ENCODE peak calls at places on chromosomes 11 and 22, in eight cellular contexts. One of them, this sample, is unnamed.

GRCh38 chr11:128956401-128957203 is 13.9 kb upstream of the TP53AIP1 start:
- DNase-seq in M059J: peak
- DNase-seq in Calu3: peak
- DNase-seq in WERI-Rb-1: peak
- DNase-seq in NCI-H345: peak
- DNase-seq in pons: peak
- DNase-seq in WTC11: no peak
- DNase-seq in fibroblast of villous mesenchyme: peak
- DNase-seq in this sample: peak

GRCh38 chr11:10666976-10667892 is 26.3 kb downstream of the IRAG1 start:
- DNase-seq in M059J: peak
- DNase-seq in Calu3: no peak
- DNase-seq in WERI-Rb-1: no peak
- DNase-seq in NCI-H345: no peak
- DNase-seq in pons: no peak
- DNase-seq in WTC11: no peak
- DNase-seq in fibroblast of villous mesenchyme: peak
- DNase-seq in this sample: no peak

GRCh38 chr22:41302016-41302767 is 867 bp downstream of the ZC3H7B start:
- DNase-seq in M059J: no peak
- DNase-seq in Calu3: no peak
- DNase-seq in WERI-Rb-1: no peak
- DNase-seq in NCI-H345: no peak
- DNase-seq in pons: no peak
- DNase-seq in WTC11: peak
- DNase-seq in fibroblast of villous mesenchyme: no peak
- DNase-seq in this sample: no peak

GRCh38 chr22:30931541-30932300 is 36.9 kb downstream of the MORC2 start:
- DNase-seq in M059J: no peak
- DNase-seq in Calu3: no peak
- DNase-seq in WERI-Rb-1: no peak
- DNase-seq in NCI-H345: no peak
- DNase-seq in pons: no peak
- DNase-seq in WTC11: no peak
- DNase-seq in fibroblast of villous mesenchyme: no peak
- DNase-seq in this sample: no peak

GRCh38 chr11:63489879-63490278 is 1.1 kb downstream of the PLAAT5 start:
- DNase-seq in M059J: peak
- DNase-seq in Calu3: no peak
- DNase-seq in WERI-Rb-1: no peak
- DNase-seq in NCI-H345: no peak
- DNase-seq in pons: peak
- DNase-seq in WTC11: peak
- DNase-seq in fibroblast of villous mesenchyme: peak
- DNase-seq in this sample: no peak

GRCh38 chr22:19319281-19319680 is 27.8 kb upstream of the CLTCL1 start:
- DNase-seq in M059J: no peak
- DNase-seq in Calu3: no peak
- DNase-seq in WERI-Rb-1: no peak
- DNase-seq in NCI-H345: no peak
- DNase-seq in pons: no peak
- DNase-seq in WTC11: no peak
- DNase-seq in fibroblast of villous mesenchyme: no peak
- DNase-seq in this sample: no peak

GRCh38 chr11:6473481-6474422 is at the start of gene TRIM3:
- DNase-seq in M059J: peak
- DNase-seq in Calu3: peak
- DNase-seq in WERI-Rb-1: peak
- DNase-seq in NCI-H345: peak
- DNase-seq in pons: peak
- DNase-seq in WTC11: peak
- DNase-seq in fibroblast of villous mesenchyme: peak
- DNase-seq in this sample: peak

GRCh38 chr22:50621491-50621880 is 6.5 kb downstream of the ARSA start:
- DNase-seq in M059J: no peak
- DNase-seq in Calu3: no peak
- DNase-seq in WERI-Rb-1: no peak
- DNase-seq in NCI-H345: no peak
- DNase-seq in pons: peak
- DNase-seq in WTC11: no peak
- DNase-seq in fibroblast of villous mesenchyme: no peak
- DNase-seq in this sample: no peak

GRCh38 chr22:22709719-22710445 is 65.5 kb downstream of the GGTLC2 start:
- DNase-seq in M059J: no peak
- DNase-seq in Calu3: no peak
- DNase-seq in WERI-Rb-1: peak
- DNase-seq in NCI-H345: no peak
- DNase-seq in pons: no peak
- DNase-seq in WTC11: peak
- DNase-seq in fibroblast of villous mesenchyme: no peak
- DNase-seq in this sample: no peak

GRCh38 chr11:97965849-97966646 is 1054.7 kb upstream of the CNTN5 start:
- DNase-seq in M059J: peak
- DNase-seq in Calu3: no peak
- DNase-seq in WERI-Rb-1: no peak
- DNase-seq in NCI-H345: no peak
- DNase-seq in pons: no peak
- DNase-seq in WTC11: no peak
- DNase-seq in fibroblast of villous mesenchyme: peak
- DNase-seq in this sample: no peak

GRCh38 chr11:27108809-27109208 is 68.2 kb downstream of the BBOX1 start:
- DNase-seq in M059J: no peak
- DNase-seq in Calu3: no peak
- DNase-seq in WERI-Rb-1: no peak
- DNase-seq in NCI-H345: no peak
- DNase-seq in pons: no peak
- DNase-seq in WTC11: no peak
- DNase-seq in fibroblast of villous mesenchyme: no peak
- DNase-seq in this sample: no peak

GRCh38 chr11:104033134-104033533 is 3.3 kb upstream of the DDI1 start:
- DNase-seq in M059J: peak
- DNase-seq in Calu3: peak
- DNase-seq in WERI-Rb-1: no peak
- DNase-seq in NCI-H345: no peak
- DNase-seq in pons: no peak
- DNase-seq in WTC11: no peak
- DNase-seq in fibroblast of villous mesenchyme: peak
- DNase-seq in this sample: no peak

GRCh38 chr11:84857746-84858145 is 769.4 kb downstream of the DLG2 start:
- DNase-seq in M059J: peak
- DNase-seq in Calu3: no peak
- DNase-seq in WERI-Rb-1: no peak
- DNase-seq in NCI-H345: no peak
- DNase-seq in pons: no peak
- DNase-seq in WTC11: no peak
- DNase-seq in fibroblast of villous mesenchyme: no peak
- DNase-seq in this sample: no peak

GRCh38 chr11:130839950-130840666 is 76.2 kb downstream of the SNX19 start:
- DNase-seq in M059J: no peak
- DNase-seq in Calu3: no peak
- DNase-seq in WERI-Rb-1: no peak
- DNase-seq in NCI-H345: no peak
- DNase-seq in pons: no peak
- DNase-seq in WTC11: no peak
- DNase-seq in fibroblast of villous mesenchyme: peak
- DNase-seq in this sample: no peak

GRCh38 chr11:30433831-30434230 is 110.9 kb downstream of the ARL14EP start:
- DNase-seq in M059J: peak
- DNase-seq in Calu3: no peak
- DNase-seq in WERI-Rb-1: peak
- DNase-seq in NCI-H345: no peak
- DNase-seq in pons: no peak
- DNase-seq in WTC11: no peak
- DNase-seq in fibroblast of villous mesenchyme: no peak
- DNase-seq in this sample: no peak

GRCh38 chr22:43343262-43343988 is at the start of gene SCUBE1:
- DNase-seq in M059J: peak
- DNase-seq in Calu3: peak
- DNase-seq in WERI-Rb-1: peak
- DNase-seq in NCI-H345: peak
- DNase-seq in pons: no peak
- DNase-seq in WTC11: peak
- DNase-seq in fibroblast of villous mesenchyme: peak
- DNase-seq in this sample: peak

GRCh38 chr11:107247189-107247588 is 210.4 kb downstream of the CWF19L2 start:
- DNase-seq in M059J: no peak
- DNase-seq in Calu3: no peak
- DNase-seq in WERI-Rb-1: no peak
- DNase-seq in NCI-H345: no peak
- DNase-seq in pons: no peak
- DNase-seq in WTC11: no peak
- DNase-seq in fibroblast of villous mesenchyme: no peak
- DNase-seq in this sample: no peak

GRCh38 chr22:22578702-22579424 is 19.8 kb upstream of the PRAME start:
- DNase-seq in M059J: peak
- DNase-seq in Calu3: peak
- DNase-seq in WERI-Rb-1: peak
- DNase-seq in NCI-H345: no peak
- DNase-seq in pons: no peak
- DNase-seq in WTC11: no peak
- DNase-seq in fibroblast of villous mesenchyme: peak
- DNase-seq in this sample: no peak

GRCh38 chr11:8649361-8649760 is 33.1 kb downstream of the TRIM66 start:
- DNase-seq in M059J: peak
- DNase-seq in Calu3: no peak
- DNase-seq in WERI-Rb-1: no peak
- DNase-seq in NCI-H345: no peak
- DNase-seq in pons: no peak
- DNase-seq in WTC11: no peak
- DNase-seq in fibroblast of villous mesenchyme: peak
- DNase-seq in this sample: no peak

GRCh38 chr11:63599211-63600122 is 14.8 kb downstream of the PLAAT3 start:
- DNase-seq in M059J: peak
- DNase-seq in Calu3: no peak
- DNase-seq in WERI-Rb-1: no peak
- DNase-seq in NCI-H345: no peak
- DNase-seq in pons: peak
- DNase-seq in WTC11: no peak
- DNase-seq in fibroblast of villous mesenchyme: peak
- DNase-seq in this sample: no peak

GRCh38 chr11:123238297-123238696 is 43.2 kb upstream of the CLMP start:
- DNase-seq in M059J: peak
- DNase-seq in Calu3: no peak
- DNase-seq in WERI-Rb-1: no peak
- DNase-seq in NCI-H345: no peak
- DNase-seq in pons: no peak
- DNase-seq in WTC11: no peak
- DNase-seq in fibroblast of villous mesenchyme: peak
- DNase-seq in this sample: no peak

GRCh38 chr11:69157156-69157821 is 1.6 kb downstream of the SMIM38 start:
- DNase-seq in M059J: no peak
- DNase-seq in Calu3: peak
- DNase-seq in WERI-Rb-1: no peak
- DNase-seq in NCI-H345: no peak
- DNase-seq in pons: peak
- DNase-seq in WTC11: no peak
- DNase-seq in fibroblast of villous mesenchyme: peak
- DNase-seq in this sample: no peak

GRCh38 chr11:132972565-132972964 is 559.7 kb downstream of the OPCML start:
- DNase-seq in M059J: no peak
- DNase-seq in Calu3: no peak
- DNase-seq in WERI-Rb-1: no peak
- DNase-seq in NCI-H345: no peak
- DNase-seq in pons: peak
- DNase-seq in WTC11: no peak
- DNase-seq in fibroblast of villous mesenchyme: no peak
- DNase-seq in this sample: no peak

GRCh38 chr22:50505276-50505775 is 2.2 kb downstream of the LMF2 start:
- DNase-seq in M059J: no peak
- DNase-seq in Calu3: no peak
- DNase-seq in WERI-Rb-1: no peak
- DNase-seq in NCI-H345: no peak
- DNase-seq in pons: no peak
- DNase-seq in WTC11: no peak
- DNase-seq in fibroblast of villous mesenchyme: no peak
- DNase-seq in this sample: no peak

GRCh38 chr11:63212742-63213141 is 30.7 kb downstream of the SLC22A25 start:
- DNase-seq in M059J: peak
- DNase-seq in Calu3: peak
- DNase-seq in WERI-Rb-1: peak
- DNase-seq in NCI-H345: peak
- DNase-seq in pons: peak
- DNase-seq in WTC11: no peak
- DNase-seq in fibroblast of villous mesenchyme: peak
- DNase-seq in this sample: no peak

GRCh38 chr11:70210051-70210501 is 7.0 kb downstream of the FADD start:
- DNase-seq in M059J: peak
- DNase-seq in Calu3: no peak
- DNase-seq in WERI-Rb-1: no peak
- DNase-seq in NCI-H345: no peak
- DNase-seq in pons: no peak
- DNase-seq in WTC11: no peak
- DNase-seq in fibroblast of villous mesenchyme: peak
- DNase-seq in this sample: no peak

GRCh38 chr11:70145025-70145529 is 58.0 kb upstream of the FADD start:
- DNase-seq in M059J: peak
- DNase-seq in Calu3: no peak
- DNase-seq in WERI-Rb-1: no peak
- DNase-seq in NCI-H345: no peak
- DNase-seq in pons: no peak
- DNase-seq in WTC11: no peak
- DNase-seq in fibroblast of villous mesenchyme: no peak
- DNase-seq in this sample: no peak